ENCODE peak calls at places on chromosomes 5 and 9, in five cellular contexts. J is amniotic stem cell, B is NB4, H is cardiac fibroblast, E is T follicular helper cell. S is an unnamed sample.

GRCh38 chr5:157471709-157472108 is 11.7 kb downstream of the NIPAL4 start:
- DNase-seq in J (no peak), B (peak), H (peak), E (no peak), S (peak)

GRCh38 chr5:68033961-68034581 is 181.5 kb upstream of the PIK3R1 start:
- DNase-seq in J (peak), B (no peak), H (peak), E (no peak), S (no peak)

GRCh38 chr9:90827181-90827866 is 25.7 kb downstream of the SYK start:
- DNase-seq in J (no peak), B (peak), H (no peak), E (no peak), S (no peak)

GRCh38 chr5:120405291-120405864 is 58.7 kb upstream of the PRR16 start:
- DNase-seq in J (peak), B (peak), H (peak), E (no peak), S (no peak)

GRCh38 chr5:32512916-32513315 is 68.4 kb upstream of the ZFR start:
- DNase-seq in J (no peak), B (no peak), H (no peak), E (no peak), S (no peak)

GRCh38 chr9:86324308-86324707 is 29.9 kb downstream of the TUT7 start:
- DNase-seq in J (no peak), B (no peak), H (peak), E (no peak), S (no peak)

GRCh38 chr5:685262-686171 is 7.6 kb downstream of the TPPP start:
- DNase-seq in J (no peak), B (peak), H (no peak), E (no peak), S (no peak)

GRCh38 chr9:91188719-91189590 is 172.8 kb downstream of the AUH start:
- DNase-seq in J (no peak), B (no peak), H (no peak), E (no peak), S (no peak)

GRCh38 chr9:129033216-129033615 is 3.2 kb upstream of the MIGA2 start:
- DNase-seq in J (no peak), B (no peak), H (no peak), E (no peak), S (no peak)

GRCh38 chr5:73783823-73784222 is 157.8 kb downstream of the ARHGEF28 start:
- DNase-seq in J (no peak), B (peak), H (peak), E (no peak), S (peak)

GRCh38 chr9:107190031-107190935 is 92.8 kb upstream of the RAD23B start:
- DNase-seq in J (no peak), B (no peak), H (no peak), E (no peak), S (no peak)

GRCh38 chr5:78610163-78610583 is 38.4 kb downstream of the LHFPL2 start:
- DNase-seq in J (no peak), B (no peak), H (peak), E (no peak), S (no peak)

GRCh38 chr5:37736397-37736796 is 103.4 kb downstream of the GDNF start:
- DNase-seq in J (no peak), B (no peak), H (no peak), E (no peak), S (no peak)

GRCh38 chr9:1233568-1233967 is 183.4 kb downstream of the DMRT2 start:
- DNase-seq in J (no peak), B (no peak), H (peak), E (no peak), S (no peak)

GRCh38 chr9:138082918-138083636 is 205.5 kb downstream of the CACNA1B start:
- DNase-seq in J (no peak), B (no peak), H (no peak), E (no peak), S (no peak)

GRCh38 chr5:53114988-53115387 is 5.4 kb upstream of the MOCS2 start:
- DNase-seq in J (no peak), B (no peak), H (peak), E (no peak), S (peak)

GRCh38 chr9:87716141-87716540 is 9.8 kb upstream of the CTSL start:
- DNase-seq in J (no peak), B (no peak), H (peak), E (no peak), S (peak)

GRCh38 chr5:5645891-5646290 is 223.4 kb downstream of the ICE1 start:
- DNase-seq in J (no peak), B (no peak), H (no peak), E (no peak), S (no peak)

GRCh38 chr5:108148715-108149139 is 233.2 kb downstream of the FBXL17 start:
- DNase-seq in J (peak), B (peak), H (peak), E (no peak), S (peak)

GRCh38 chr5:95822038-95822407 is 503 bp downstream of the GLRX start:
- DNase-seq in J (no peak), B (peak), H (peak), E (no peak), S (peak)

GRCh38 chr5:170907758-170908157 is 45.9 kb downstream of the RANBP17 start:
- DNase-seq in J (no peak), B (no peak), H (peak), E (no peak), S (no peak)

GRCh38 chr9:126818482-126818881 is 13.6 kb downstream of the ZBTB43 start:
- DNase-seq in J (no peak), B (no peak), H (no peak), E (no peak), S (no peak)

GRCh38 chr5:54889826-54890225 is 95.6 kb downstream of the ESM1 start:
- DNase-seq in J (peak), B (no peak), H (peak), E (no peak), S (no peak)

GRCh38 chr5:14266686-14267085 is 123.5 kb downstream of the TRIO start:
- DNase-seq in J (no peak), B (peak), H (no peak), E (no peak), S (no peak)

GRCh38 chr9:16461231-16461840 is 409.1 kb downstream of the BNC2 start:
- DNase-seq in J (no peak), B (no peak), H (no peak), E (no peak), S (no peak)

GRCh38 chr5:56088967-56089829 is 94.4 kb upstream of the IL6ST start:
- DNase-seq in J (no peak), B (no peak), H (peak), E (no peak), S (no peak)

GRCh38 chr5:126031989-126032716 is 391.1 kb upstream of the GRAMD2B start:
- DNase-seq in J (peak), B (no peak), H (peak), E (no peak), S (no peak)

GRCh38 chr9:33025572-33026347 is 687 bp downstream of the DNAJA1 start:
- DNase-seq in J (no peak), B (peak), H (peak), E (peak), S (peak)

GRCh38 chr9:132546148-132547051 is 36.0 kb upstream of the BARHL1 start:
- DNase-seq in J (no peak), B (peak), H (peak), E (no peak), S (peak)

GRCh38 chr5:137478043-137478442 is 21.1 kb downstream of the SPOCK1 start:
- DNase-seq in J (no peak), B (no peak), H (no peak), E (no peak), S (no peak)

GRCh38 chr5:118397231-118397630 is 591.1 kb downstream of the DTWD2 start:
- DNase-seq in J (no peak), B (no peak), H (no peak), E (no peak), S (no peak)

GRCh38 chr5:158777647-158778368 is 321.9 kb downstream of the EBF1 start:
- DNase-seq in J (no peak), B (no peak), H (no peak), E (no peak), S (no peak)

GRCh38 chr5:154642499-154643245 is 112.5 kb upstream of the LARP1 start:
- DNase-seq in J (no peak), B (peak), H (peak), E (no peak), S (no peak)

GRCh38 chr5:60794691-60795090 is 49.4 kb downstream of the ELOVL7 start:
- DNase-seq in J (no peak), B (no peak), H (no peak), E (no peak), S (no peak)

GRCh38 chr9:37753489-37754190 is at the start of gene TRMT10B:
- DNase-seq in J (no peak), B (peak), H (peak), E (peak), S (peak)

GRCh38 chr9:3768286-3768685 is 242.5 kb upstream of the RFX3 start:
- DNase-seq in J (no peak), B (no peak), H (peak), E (no peak), S (no peak)

GRCh38 chr5:1761453-1761755 is 38.2 kb downstream of the MRPL36 start:
- DNase-seq in J (no peak), B (no peak), H (no peak), E (no peak), S (no peak)